ENCODE peak calls at places on chromosome 12, in five cellular contexts. E is hypothalamus; S is heart right ventricle; W is stimulated activated CD4-positive, alpha-beta T cell treated with anti-CD3 and anti-CD28 coated beads, Interleukin-12 subunit alpha, Interleukin-12 subunit beta, amount 100 ng/mL, for 4 hours; A is WTC11. V is an unnamed sample.

GRCh38 chr12:44381341-44381740 is 494.8 kb downstream of the NELL2 start:
- DNase-seq in W (no peak), A (no peak), S (no peak), E (no peak), V (no peak)

GRCh38 chr12:92144045-92144630 is 1.5 kb downstream of the BTG1 start:
- DNase-seq in E (peak), S (peak), A (peak), W (peak), V (no peak)

GRCh38 chr12:64323476-64324225 is 66.9 kb downstream of the C12orf56 start:
- DNase-seq in E (no peak), S (no peak), W (no peak), A (no peak), V (no peak)

GRCh38 chr12:55965941-55966407 is at the start of gene PMEL:
- DNase-seq in W (no peak), A (peak), S (no peak), E (no peak), V (no peak)

GRCh38 chr12:125633686-125634085 is 568.5 kb downstream of the AACS start:
- DNase-seq in S (no peak), W (no peak), E (no peak), A (no peak), V (no peak)

GRCh38 chr12:2739832-2740641 is 54.7 kb upstream of the FKBP4 start:
- DNase-seq in A (no peak), E (no peak), S (no peak), W (no peak), V (no peak)

GRCh38 chr12:65168606-65169310 is 625 bp upstream of the LEMD3 start:
- DNase-seq in A (no peak), E (no peak), S (no peak), W (no peak), V (no peak)

GRCh38 chr12:91316161-91316759 is 133.6 kb upstream of the DCN start:
- DNase-seq in W (no peak), E (no peak), A (no peak), S (peak), V (no peak)

GRCh38 chr12:95815635-95816212 is 25.2 kb upstream of the NTN4 start:
- DNase-seq in A (no peak), W (no peak), E (no peak), S (no peak), V (no peak)

GRCh38 chr12:62660763-62661162 is 194.1 kb downstream of the MON2 start:
- DNase-seq in W (no peak), S (no peak), A (no peak), E (no peak), V (no peak)

GRCh38 chr12:113936460-113936859 is 29.7 kb downstream of the RBM19 start:
- DNase-seq in W (no peak), S (no peak), E (no peak), A (no peak), V (no peak)

GRCh38 chr12:108289342-108290131 is 49.6 kb downstream of the CMKLR1 start:
- DNase-seq in A (no peak), E (no peak), S (no peak), W (no peak), V (no peak)

GRCh38 chr12:47214771-47215170 is 135.0 kb upstream of the AMIGO2 start:
- DNase-seq in W (peak), E (no peak), S (no peak), A (no peak), V (no peak)

GRCh38 chr12:106287364-106287763 is 15.2 kb upstream of the TCP11L2 start:
- DNase-seq in A (no peak), W (no peak), S (no peak), E (no peak), V (no peak)

GRCh38 chr12:99914206-99914605 is 70.5 kb downstream of the ANKS1B start:
- DNase-seq in W (no peak), S (no peak), A (no peak), E (no peak), V (no peak)

GRCh38 chr12:78863482-78864427 is 819 bp upstream of the SYT1 start:
- DNase-seq in W (no peak), S (no peak), A (peak), E (peak), V (no peak)

GRCh38 chr12:121190523-121191031 is 19.4 kb upstream of the P2RX4 start:
- DNase-seq in E (no peak), W (no peak), A (no peak), S (no peak), V (no peak)

GRCh38 chr12:107411792-107412535 is 273.6 kb upstream of the PWP1 start:
- DNase-seq in W (no peak), E (no peak), S (no peak), A (no peak), V (no peak)

GRCh38 chr12:87801860-87802720 is 227.1 kb downstream of the C12orf50 start:
- DNase-seq in S (no peak), E (no peak), W (no peak), A (no peak), V (no peak)

V was measured in GM12891.